ENCODE peak calls at places on chromosomes 5 and 9, in five cellular contexts. Q is colonic mucosa, C is astrocyte of the spinal cord, J is HFF-Myc, N is right lobe of liver. W is an unnamed sample.

GRCh38 chr9:93826209-93826608 is 128.9 kb downstream of the BARX1 start:
- DNase-seq in Q (peak), C (no peak), J (no peak), N (peak), W (no peak)

GRCh38 chr9:38240051-38240450 is 152.5 kb upstream of the ALDH1B1 start:
- DNase-seq in Q (no peak), C (no peak), J (no peak), N (no peak), W (no peak)

GRCh38 chr9:20872340-20872977 is 159.0 kb downstream of the HACD4 start:
- DNase-seq in Q (no peak), C (peak), J (peak), N (no peak), W (peak)

GRCh38 chr5:90015584-90016018 is 394.0 kb downstream of the CETN3 start:
- DNase-seq in Q (no peak), C (peak), J (no peak), N (no peak), W (peak)

GRCh38 chr5:388266-389196 is 54.4 kb upstream of the EXOC3 start:
- DNase-seq in Q (peak), C (no peak), J (no peak), N (no peak), W (no peak)

GRCh38 chr5:59673438-59674058 is 220.0 kb downstream of the PDE4D start:
- DNase-seq in Q (no peak), C (peak), J (peak), N (no peak), W (peak)

GRCh38 chr5:153223376-153223775 is 267.1 kb upstream of the GRIA1 start:
- DNase-seq in Q (no peak), C (no peak), J (no peak), N (no peak), W (peak)

GRCh38 chr5:146910239-146910638 is 31.7 kb upstream of the PPP2R2B start:
- DNase-seq in Q (no peak), C (no peak), J (no peak), N (no peak), W (no peak)

GRCh38 chr5:154236-154635 is 37.1 kb upstream of the LRRC14B start:
- DNase-seq in Q (no peak), C (no peak), J (no peak), N (no peak), W (no peak)

GRCh38 chr9:36166150-36166927 is 2.8 kb upstream of the CCIN start:
- DNase-seq in Q (peak), C (peak), J (peak), N (peak), W (peak)

GRCh38 chr9:113361304-113362018 is 12.1 kb downstream of the BSPRY start:
- DNase-seq in Q (no peak), C (peak), J (no peak), N (no peak), W (peak)

GRCh38 chr5:157328277-157328912 is 62.5 kb downstream of the CYFIP2 start:
- DNase-seq in Q (peak), C (peak), J (peak), N (peak), W (peak)

GRCh38 chr5:63860379-63860778 is 101.9 kb downstream of the HTR1A start:
- DNase-seq in Q (no peak), C (no peak), J (no peak), N (no peak), W (no peak)

GRCh38 chr5:61178702-61179101 is 16.4 kb upstream of the SMIM15 start:
- DNase-seq in Q (no peak), C (no peak), J (no peak), N (no peak), W (no peak)

GRCh38 chr5:3845249-3845648 is 249.6 kb downstream of the IRX1 start:
- DNase-seq in Q (no peak), C (no peak), J (no peak), N (no peak), W (no peak)

GRCh38 chr9:97981828-97982164 is 1.3 kb upstream of the ANP32B start:
- DNase-seq in Q (no peak), C (no peak), J (no peak), N (no peak), W (no peak)

GRCh38 chr9:134811673-134812668 is 68.6 kb upstream of the FCN2 start:
- DNase-seq in Q (no peak), C (peak), J (peak), N (no peak), W (peak)

GRCh38 chr5:147050172-147050571 is 171.6 kb upstream of the PPP2R2B start:
- DNase-seq in Q (no peak), C (no peak), J (no peak), N (no peak), W (no peak)

GRCh38 chr9:136107953-136108647 is 10.6 kb downstream of the TMEM250 start:
- DNase-seq in Q (peak), C (no peak), J (no peak), N (no peak), W (no peak)

GRCh38 chr5:143355710-143356109 is 47.8 kb downstream of the NR3C1 start:
- DNase-seq in Q (peak), C (peak), J (peak), N (peak), W (peak)

GRCh38 chr5:115375922-115376321 is 79.5 kb upstream of the CCDC112 start:
- DNase-seq in Q (no peak), C (no peak), J (no peak), N (peak), W (peak)

GRCh38 chr9:19161257-19162025 is 34.1 kb upstream of the PLIN2 start:
- DNase-seq in Q (peak), C (peak), J (no peak), N (peak), W (peak)

GRCh38 chr9:88747768-88748167 is 212.8 kb downstream of the NXNL2 start:
- DNase-seq in Q (peak), C (peak), J (peak), N (no peak), W (peak)

GRCh38 chr9:107932036-107932435 is 442.5 kb upstream of the KLF4 start:
- DNase-seq in Q (no peak), C (peak), J (no peak), N (no peak), W (peak)

GRCh38 chr5:118802335-118802734 is 186.0 kb downstream of the DTWD2 start:
- DNase-seq in Q (no peak), C (no peak), J (no peak), N (no peak), W (no peak)

GRCh38 chr5:175123542-175123941 is 320.4 kb downstream of the DRD1 start:
- DNase-seq in Q (no peak), C (no peak), J (no peak), N (no peak), W (no peak)

GRCh38 chr9:77019810-77020437 is 469 bp downstream of the FOXB2 start:
- DNase-seq in Q (no peak), C (no peak), J (no peak), N (no peak), W (no peak)

GRCh38 chr9:110767559-110768063 is 99.0 kb downstream of the MUSK start:
- DNase-seq in Q (no peak), C (peak), J (no peak), N (no peak), W (peak)

GRCh38 chr9:130196643-130197042 is 24.4 kb downstream of the NCS1 start:
- DNase-seq in Q (no peak), C (no peak), J (no peak), N (no peak), W (peak)

GRCh38 chr9:18874069-18874468 is 158.9 kb downstream of the SAXO1 start:
- DNase-seq in Q (no peak), C (no peak), J (no peak), N (no peak), W (no peak)

GRCh38 chr5:57665146-57665936 is 182.7 kb upstream of the ACTBL2 start:
- DNase-seq in Q (no peak), C (no peak), J (no peak), N (no peak), W (no peak)

GRCh38 chr9:111027798-111028197 is 10.5 kb downstream of the LPAR1 start:
- DNase-seq in Q (no peak), C (no peak), J (no peak), N (no peak), W (no peak)

GRCh38 chr5:149410071-149410470 is 31.0 kb upstream of the IL17B start:
- DNase-seq in Q (no peak), C (no peak), J (no peak), N (no peak), W (no peak)
- H3K4me3 ChIP-seq in Q (peak), C (peak), J (peak), N (peak), W (peak)

GRCh38 chr5:130871346-130872086 is 293.5 kb downstream of the HINT1 start:
- DNase-seq in Q (peak), C (peak), J (no peak), N (no peak), W (peak)
- TF ChIP-seq CTCF in Q (peak), C (peak), J (peak), N (peak), W (peak)

DNA sequence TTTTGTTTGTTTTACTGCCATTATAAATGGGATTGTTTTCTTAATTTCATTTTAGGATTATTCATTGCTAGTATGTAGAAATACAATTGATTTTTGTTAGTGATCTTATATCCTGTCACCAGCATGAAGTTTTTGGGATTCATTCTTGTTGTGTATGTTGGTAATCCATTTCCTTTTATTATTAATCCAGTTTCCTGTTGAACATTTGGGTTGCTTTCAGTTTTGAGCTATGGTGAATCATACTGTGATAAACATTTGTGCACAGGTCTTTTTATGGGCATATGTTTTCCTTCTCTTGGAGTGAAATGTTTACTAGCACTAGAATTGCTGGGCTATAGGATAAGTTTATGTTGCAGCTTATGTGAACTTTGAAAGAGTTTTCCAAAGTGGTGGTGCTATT is 69.6 kb downstream of the MAN2A1 start:
- DNase-seq in Q (no peak), C (peak), J (peak), N (no peak), W (peak)
- H3K4me3 ChIP-seq in Q (no peak), C (no peak), J (no peak), N (no peak), W (no peak)

GRCh38 chr9:114504341-114505186 is 709 bp downstream of the WHRN start:
- DNase-seq in Q (peak), C (peak), J (no peak), N (peak), W (no peak)
- TF ChIP-seq CTCF in Q (no peak), C (peak), J (peak), N (no peak), W (peak)

GRCh38 chr9:127779136-127779981 is 893 bp upstream of the SH2D3C start:
- DNase-seq in Q (no peak), C (no peak), J (no peak), N (no peak), W (peak)
- H3K4me3 ChIP-seq in Q (no peak), C (no peak), J (no peak), N (no peak), W (no peak)

GRCh38 chr5:139575313-139575646 is 14.1 kb downstream of the UBE2D2 start:
- DNase-seq in Q (no peak), C (no peak), J (no peak), N (no peak), W (no peak)
- TF ChIP-seq CTCF in Q (no peak), C (no peak), J (no peak), N (no peak), W (no peak)

GRCh38 chr9:21970800-21971620 is 23.2 kb downstream of the CDKN2A start:
- DNase-seq in Q (no peak), C (peak), J (no peak), N (no peak), W (no peak)
- H3K4me3 ChIP-seq in Q (no peak), C (no peak), J (no peak), N (no peak), W (no peak)

DNA sequence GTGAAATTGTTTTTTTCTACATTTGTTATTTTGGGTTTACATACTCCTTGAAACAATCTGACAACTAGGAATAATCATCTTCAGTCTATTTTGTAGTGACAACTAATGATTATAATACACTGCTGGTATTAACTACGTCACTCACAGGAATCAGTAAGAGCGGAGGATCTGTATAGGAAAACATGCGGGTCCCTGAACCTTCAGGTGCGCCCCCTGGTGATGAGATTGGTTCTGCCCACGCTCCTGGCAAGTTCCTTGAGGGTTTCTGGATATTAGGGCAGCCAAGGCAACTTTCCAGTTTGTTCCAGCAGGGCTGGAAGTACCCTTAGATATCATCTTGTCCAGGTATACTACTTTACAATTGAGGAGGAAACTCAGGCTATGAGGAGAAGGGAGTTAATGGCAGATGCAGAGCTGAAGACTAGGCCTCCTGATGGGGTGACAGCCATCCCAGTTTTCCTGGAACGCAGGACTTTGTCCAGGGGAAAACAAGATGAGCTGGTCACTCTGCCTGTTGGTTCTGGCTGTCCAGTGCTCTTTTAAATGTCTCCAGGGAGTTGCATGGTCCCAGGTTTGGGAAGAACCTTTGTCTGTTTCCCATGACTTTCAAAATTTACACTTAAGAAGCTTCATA is 15.0 kb upstream of the WNT8A start:
- DNase-seq in Q (peak), C (peak), J (peak), N (peak), W (peak)
- TF ChIP-seq CTCF in Q (peak), C (peak), J (peak), N (peak), W (peak)

W was measured in cardiac fibroblast.